ENCODE peak calls at places on chromosomes 13 and 19, in four cellular contexts. I is SK-N-SH, O is GM23248, G is OCI-LY7. H is an unnamed sample.

GRCh38 chr13:72295173-72295572 is 428.2 kb upstream of the DACH1 start:
- DNase-seq in I (no peak), O (no peak), G (no peak), H (no peak)

GRCh38 chr13:35930665-35931631 is 200.2 kb downstream of the DCLK1 start:
- DNase-seq in I (no peak), O (no peak), G (no peak), H (no peak)

GRCh38 chr13:111344471-111345191 is 24.2 kb downstream of the TEX29 start:
- DNase-seq in I (no peak), O (peak), G (no peak), H (no peak)

GRCh38 chr19:12721656-12722565 is 1.8 kb downstream of the TNPO2 start:
- DNase-seq in I (peak), O (peak), G (peak), H (no peak)

GRCh38 chr13:93262729-93263128 is 36.1 kb downstream of the GPC6 start:
- DNase-seq in I (no peak), O (peak), G (no peak), H (no peak)

GRCh38 chr13:66364346-66364745 is 865.8 kb downstream of the PCDH9 start:
- DNase-seq in I (no peak), O (no peak), G (no peak), H (no peak)

GRCh38 chr19:10928563-10929401 is at the start of the genes TIMM29 and YIPF2:
- DNase-seq in I (peak), O (peak), G (peak), H (peak)

GRCh38 chr19:13610042-13610691 is 103.9 kb upstream of the CACNA1A start:
- DNase-seq in I (no peak), O (no peak), G (peak), H (no peak)

GRCh38 chr19:11020423-11020822 is 59.6 kb downstream of the SMARCA4 start:
- DNase-seq in I (no peak), O (no peak), G (no peak), H (no peak)

DNA sequence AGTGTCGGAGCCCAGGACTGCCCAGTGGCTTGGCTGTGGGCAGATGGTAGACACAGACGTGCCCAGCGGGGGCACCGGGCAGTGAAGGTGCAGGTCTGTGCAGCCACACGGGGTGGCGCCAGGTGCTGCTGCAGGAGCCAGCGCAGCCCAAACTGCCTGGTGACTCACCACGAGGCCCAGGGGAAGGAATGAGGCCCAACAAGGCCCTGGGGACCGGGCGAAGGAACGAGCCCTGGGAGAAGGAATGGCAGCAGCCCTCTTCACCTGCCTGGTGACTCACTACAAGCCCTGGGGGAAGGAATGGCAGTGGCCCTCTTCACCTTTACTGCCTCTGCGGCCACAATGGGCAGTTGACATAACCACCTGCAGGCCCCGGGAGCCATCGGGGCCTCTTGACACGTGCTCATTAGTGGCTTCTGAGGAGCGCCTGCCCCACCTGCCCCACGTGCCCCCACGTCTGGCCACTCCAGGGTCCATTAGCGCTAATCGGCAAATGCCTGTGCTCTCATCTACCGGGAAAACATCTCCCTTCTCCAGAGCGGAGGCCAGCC is 9.3 kb downstream of the MED16 start:
- DNase-seq in I (no peak), O (no peak), G (no peak), H (peak)
- TF ChIP-seq EZH2phosphoT487 in I (no peak), O (no peak), G (no peak), H (no peak)

GRCh38 chr19:51664997-51665396 is 18.4 kb upstream of the SIGLEC14 start:
- DNase-seq in I (no peak), O (peak), G (no peak), H (no peak)
- TF ChIP-seq EZH2phosphoT487 in I (no peak), O (no peak), G (no peak), H (no peak)

GRCh38 chr19:41872775-41873647 is 4.1 kb upstream of the CD79A start:
- DNase-seq in I (peak), O (peak), G (peak), H (peak)

GRCh38 chr19:41872384-41872774 is 4.7 kb upstream of the CD79A start:
- DNase-seq in I (no peak), O (no peak), G (no peak), H (no peak)

GRCh38 chr19:41870401-41870873 is 6.6 kb upstream of the CD79A start:
- DNase-seq in I (peak), O (peak), G (no peak), H (no peak)

GRCh38 chr19:41869374-41869955 is 7.6 kb upstream of the CD79A start:
- DNase-seq in I (no peak), O (no peak), G (peak), H (no peak)

DNA sequence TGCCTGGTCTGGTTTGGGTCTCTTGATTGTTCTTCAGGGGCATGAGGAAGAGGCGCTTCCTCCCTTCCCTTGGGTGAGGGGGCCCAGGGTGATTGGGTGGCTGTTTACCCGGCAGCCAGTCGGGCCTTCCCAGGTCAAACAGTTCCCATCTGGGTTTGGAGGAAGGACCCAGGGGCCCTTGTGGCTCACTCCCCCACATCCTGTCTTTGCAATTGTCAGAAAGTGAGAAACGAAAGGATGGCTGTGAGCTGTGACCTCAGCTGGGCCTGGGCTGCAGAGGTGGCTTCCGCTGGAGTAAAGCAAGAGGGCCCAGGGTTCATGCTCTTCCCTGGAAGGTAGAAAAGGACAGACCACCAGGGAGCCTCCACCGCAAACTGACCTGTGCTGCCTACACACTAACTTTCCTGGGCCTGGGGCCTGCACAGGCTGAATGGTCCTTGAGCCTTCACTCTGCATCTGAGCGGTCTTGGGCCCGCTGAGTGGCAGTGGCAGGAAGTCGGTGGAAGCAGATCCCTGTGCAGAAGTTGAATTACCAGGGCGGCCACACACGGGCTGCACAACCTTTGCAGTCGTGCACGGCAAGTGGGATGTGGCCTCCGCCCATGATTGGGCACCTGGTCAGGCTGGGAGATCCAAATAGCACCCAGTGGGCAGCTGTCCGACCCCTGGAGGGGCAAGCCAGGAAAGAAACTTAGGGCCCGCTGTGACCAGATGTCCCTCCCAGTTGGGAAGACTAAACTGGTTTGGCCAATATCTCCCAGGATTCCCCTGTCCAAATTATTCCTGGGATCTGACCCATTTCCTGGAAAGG is 5.3 kb upstream of the CD79A start:
- DNase-seq in I (peak), O (no peak), G (peak), H (no peak)
- TF ChIP-seq EZH2phosphoT487 in I (no peak), O (no peak), G (no peak), H (no peak)

GRCh38 chr13:29713841-29714240 is 118.4 kb upstream of the SLC7A1 start:
- DNase-seq in I (peak), O (peak), G (peak), H (peak)
- TF ChIP-seq EZH2phosphoT487 in I (no peak), O (no peak), G (no peak), H (no peak)

GRCh38 chr19:33290956-33291622 is 11.2 kb downstream of the CEBPA start:
- DNase-seq in I (no peak), O (peak), G (no peak), H (no peak)
- TF ChIP-seq EZH2phosphoT487 in I (no peak), O (no peak), G (no peak), H (no peak)

GRCh38 chr19:18785179-18786124 is 5.7 kb downstream of the COMP start:
- DNase-seq in I (peak), O (peak), G (peak), H (peak)
- TF ChIP-seq EZH2phosphoT487 in I (no peak), O (no peak), G (no peak), H (no peak)

GRCh38 chr13:41648314-41648935 is 191.1 kb downstream of the RGCC start:
- DNase-seq in I (no peak), O (peak), G (no peak), H (peak)
- TF ChIP-seq EZH2phosphoT487 in I (no peak), O (no peak), G (no peak), H (no peak)

GRCh38 chr13:78607409-78608253 is 4.3 kb upstream of the POU4F1 start:
- DNase-seq in I (peak), O (no peak), G (no peak), H (no peak)

GRCh38 chr13:78606471-78607408 is 3.4 kb upstream of the POU4F1 start:
- DNase-seq in I (no peak), O (no peak), G (no peak), H (no peak)

GRCh38 chr13:78608705-78609463 is 5.5 kb upstream of the POU4F1 start:
- DNase-seq in I (peak), O (peak), G (no peak), H (no peak)

GRCh38 chr13:78609464-78610205 is 6.3 kb upstream of the POU4F1 start:
- DNase-seq in I (peak), O (peak), G (no peak), H (no peak)

GRCh38 chr13:78608254-78608704 is 4.9 kb upstream of the POU4F1 start:
- DNase-seq in I (peak), O (no peak), G (no peak), H (no peak)
- TF ChIP-seq EZH2phosphoT487 in I (no peak), O (no peak), G (no peak), H (no peak)

GRCh38 chr13:32587014-32587773 is 942 bp downstream of the PDS5B start:
- DNase-seq in I (peak), O (peak), G (peak), H (peak)
- TF ChIP-seq EZH2phosphoT487 in I (no peak), O (no peak), G (no peak), H (no peak)

GRCh38 chr13:32385369-32385768 is 42.6 kb downstream of the N4BP2L1 start:
- DNase-seq in I (no peak), O (no peak), G (no peak), H (no peak)
- TF ChIP-seq EZH2phosphoT487 in I (no peak), O (no peak), G (no peak), H (no peak)